ENCODE peak calls at places on chromosome 18, in four cellular contexts. J, S, Q and H are unnamed samples.

GRCh38 chr18:37586641-37587225 is 21.1 kb upstream of the CELF4 start:
- DNase-seq in J (no peak), S (no peak), Q (no peak), H (no peak)

GRCh38 chr18:13611616-13612110 is 114.7 kb downstream of the FAM210A start:
- DNase-seq in J (no peak), S (peak), Q (no peak), H (no peak)

GRCh38 chr18:27263369-27263768 is 78.3 kb upstream of the CHST9 start:
- DNase-seq in J (no peak), S (no peak), Q (no peak), H (no peak)

GRCh38 chr18:8749492-8749891 is 44.1 kb downstream of the MTCL1 start:
- DNase-seq in J (no peak), S (no peak), Q (no peak), H (no peak)

GRCh38 chr18:9960263-9960904 is 46.6 kb downstream of the VAPA start:
- DNase-seq in J (no peak), S (no peak), Q (no peak), H (no peak)

GRCh38 chr18:25701821-25702220 is 349.9 kb upstream of the ZNF521 start:
- DNase-seq in J (no peak), S (no peak), Q (no peak), H (no peak)

GRCh38 chr18:54023471-54023870 is 201.0 kb downstream of the MBD2 start:
- DNase-seq in J (no peak), S (no peak), Q (no peak), H (no peak)

GRCh38 chr18:54532962-54533361 is 58.1 kb upstream of the DYNAP start:
- DNase-seq in J (no peak), S (no peak), Q (no peak), H (no peak)

GRCh38 chr18:11393486-11393885 is 215.9 kb upstream of the SLC35G4 start:
- DNase-seq in J (no peak), S (peak), Q (no peak), H (no peak)

GRCh38 chr18:1412660-1413659 is 508.3 kb downstream of the ADCYAP1 start:
- DNase-seq in J (no peak), S (no peak), Q (no peak), H (no peak)

GRCh38 chr18:22102948-22103663 is 66.3 kb upstream of the GATA6 start:
- DNase-seq in J (no peak), S (no peak), Q (no peak), H (no peak)

GRCh38 chr18:51107082-51107481 is 77.1 kb downstream of the SMAD4 start:
- DNase-seq in J (no peak), S (no peak), Q (no peak), H (no peak)

GRCh38 chr18:62497171-62497783 is 25.5 kb upstream of the ZCCHC2 start:
- DNase-seq in J (no peak), S (no peak), Q (no peak), H (no peak)

GRCh38 chr18:55461843-55462242 is 126.1 kb downstream of the TCF4 start:
- DNase-seq in J (no peak), S (no peak), Q (no peak), H (no peak)

GRCh38 chr18:7898181-7898580 is 331.1 kb downstream of the PTPRM start:
- DNase-seq in J (no peak), S (no peak), Q (no peak), H (no peak)

GRCh38 chr18:6614952-6615351 is 114.6 kb upstream of the ARHGAP28 start:
- DNase-seq in J (no peak), S (no peak), Q (no peak), H (no peak)

GRCh38 chr18:74529811-74530583 is 4.3 kb upstream of the CNDP1 start:
- DNase-seq in J (no peak), S (no peak), Q (no peak), H (no peak)

GRCh38 chr18:47730795-47731194 is 199.7 kb downstream of the SMAD2 start:
- DNase-seq in J (no peak), S (no peak), Q (no peak), H (no peak)

GRCh38 chr18:48928787-48929186 is 22.0 kb downstream of the SMAD7 start:
- DNase-seq in J (peak), S (peak), Q (no peak), H (peak)

GRCh38 chr18:13461936-13462335 is 243.4 kb downstream of the LDLRAD4 start:
- DNase-seq in J (no peak), S (no peak), Q (no peak), H (no peak)

GRCh38 chr18:47587587-47587986 is 336.1 kb upstream of the SKOR2 start:
- DNase-seq in J (no peak), S (no peak), Q (no peak), H (no peak)

GRCh38 chr18:11176416-11176815 is 27.0 kb upstream of the PIEZO2 start:
- DNase-seq in J (no peak), S (no peak), Q (no peak), H (no peak)

GRCh38 chr18:45628979-45629958 is 14.0 kb downstream of the SLC14A2 start:
- DNase-seq in J (no peak), S (no peak), Q (no peak), H (no peak)

GRCh38 chr18:69401475-69402218 is 959 bp downstream of the DOK6 start:
- DNase-seq in J (no peak), S (peak), Q (peak), H (no peak)

GRCh38 chr18:38415811-38416210 is 850.2 kb upstream of the CELF4 start:
- DNase-seq in J (no peak), S (no peak), Q (no peak), H (no peak)

GRCh38 chr18:63107171-63107850 is 212.3 kb downstream of the BCL2 start:
- DNase-seq in J (no peak), S (no peak), Q (no peak), H (no peak)

GRCh38 chr18:63552581-63552980 is 10.4 kb downstream of the SERPINB12 start:
- DNase-seq in J (no peak), S (no peak), Q (no peak), H (no peak)

GRCh38 chr18:58578321-58578720 is 50.6 kb downstream of the ALPK2 start:
- DNase-seq in J (no peak), S (no peak), Q (no peak), H (no peak)

GRCh38 chr18:34659579-34660517 is 50.2 kb upstream of the DTNA start:
- DNase-seq in J (no peak), S (peak), Q (peak), H (no peak)

GRCh38 chr18:30970201-30970816 is 72.2 kb downstream of the DSC3 start:
- DNase-seq in J (no peak), S (no peak), Q (peak), H (no peak)